ENCODE peak calls at places on chromosomes 12 and 14, in seven cellular contexts. One of them, this sample, is unnamed.

GRCh38 chr12:45379261-45379660 is 163.4 kb downstream of the ANO6 start:
- DNase-seq in prostate gland: no peak
- DNase-seq in activated CD4-positive, alpha-beta T cell treated with anti-CD3 and anti-CD28 coated beads, Interleukin-2, amount 10 ng/mL, durations not matched to agents 7 days and 5 days: no peak
- DNase-seq in DMS153: no peak
- DNase-seq in stomach: no peak
- DNase-seq in Caki2: peak
- DNase-seq in mucosa of gallbladder: peak
- DNase-seq in this sample: peak

GRCh38 chr12:14239350-14239934 is 126.0 kb upstream of the ATF7IP start:
- DNase-seq in Caki2: no peak
- DNase-seq in prostate gland: no peak
- DNase-seq in DMS153: no peak
- DNase-seq in activated CD4-positive, alpha-beta T cell treated with anti-CD3 and anti-CD28 coated beads, Interleukin-2, amount 10 ng/mL, durations not matched to agents 7 days and 5 days: peak
- DNase-seq in stomach: no peak
- DNase-seq in mucosa of gallbladder: peak
- DNase-seq in this sample: no peak

GRCh38 chr12:91974541-91974940 is 171.1 kb downstream of the BTG1 start:
- DNase-seq in DMS153: no peak
- DNase-seq in Caki2: no peak
- DNase-seq in stomach: no peak
- DNase-seq in prostate gland: no peak
- DNase-seq in activated CD4-positive, alpha-beta T cell treated with anti-CD3 and anti-CD28 coated beads, Interleukin-2, amount 10 ng/mL, durations not matched to agents 7 days and 5 days: no peak
- DNase-seq in mucosa of gallbladder: no peak
- DNase-seq in this sample: no peak

GRCh38 chr12:45192041-45192695 is 23.7 kb upstream of the ANO6 start:
- DNase-seq in DMS153: no peak
- DNase-seq in prostate gland: no peak
- DNase-seq in activated CD4-positive, alpha-beta T cell treated with anti-CD3 and anti-CD28 coated beads, Interleukin-2, amount 10 ng/mL, durations not matched to agents 7 days and 5 days: no peak
- DNase-seq in Caki2: peak
- DNase-seq in stomach: no peak
- DNase-seq in mucosa of gallbladder: peak
- DNase-seq in this sample: peak

GRCh38 chr12:51405801-51406207 is 14.6 kb upstream of the GALNT6 start:
- DNase-seq in prostate gland: no peak
- DNase-seq in mucosa of gallbladder: no peak
- DNase-seq in stomach: no peak
- DNase-seq in Caki2: no peak
- DNase-seq in DMS153: peak
- DNase-seq in activated CD4-positive, alpha-beta T cell treated with anti-CD3 and anti-CD28 coated beads, Interleukin-2, amount 10 ng/mL, durations not matched to agents 7 days and 5 days: no peak
- DNase-seq in this sample: no peak

GRCh38 chr14:33950320-33951182 is at the start of gene EGLN3:
- DNase-seq in activated CD4-positive, alpha-beta T cell treated with anti-CD3 and anti-CD28 coated beads, Interleukin-2, amount 10 ng/mL, durations not matched to agents 7 days and 5 days: peak
- DNase-seq in prostate gland: peak
- DNase-seq in stomach: peak
- DNase-seq in DMS153: peak
- DNase-seq in mucosa of gallbladder: peak
- DNase-seq in Caki2: peak
- DNase-seq in this sample: peak

GRCh38 chr12:109829667-109830066 is 3.5 kb downstream of the TRPV4 start:
- DNase-seq in activated CD4-positive, alpha-beta T cell treated with anti-CD3 and anti-CD28 coated beads, Interleukin-2, amount 10 ng/mL, durations not matched to agents 7 days and 5 days: no peak
- DNase-seq in stomach: no peak
- DNase-seq in Caki2: no peak
- DNase-seq in prostate gland: no peak
- DNase-seq in mucosa of gallbladder: no peak
- DNase-seq in DMS153: no peak
- DNase-seq in this sample: no peak

GRCh38 chr14:32913725-32914124 is 25.0 kb upstream of the NPAS3 start:
- DNase-seq in prostate gland: no peak
- DNase-seq in DMS153: no peak
- DNase-seq in Caki2: no peak
- DNase-seq in mucosa of gallbladder: no peak
- DNase-seq in activated CD4-positive, alpha-beta T cell treated with anti-CD3 and anti-CD28 coated beads, Interleukin-2, amount 10 ng/mL, durations not matched to agents 7 days and 5 days: no peak
- DNase-seq in stomach: no peak
- DNase-seq in this sample: peak

GRCh38 chr12:90449611-90450010 is 505.4 kb downstream of the CCER1 start:
- DNase-seq in prostate gland: no peak
- DNase-seq in stomach: no peak
- DNase-seq in mucosa of gallbladder: no peak
- DNase-seq in DMS153: no peak
- DNase-seq in activated CD4-positive, alpha-beta T cell treated with anti-CD3 and anti-CD28 coated beads, Interleukin-2, amount 10 ng/mL, durations not matched to agents 7 days and 5 days: no peak
- DNase-seq in Caki2: no peak
- DNase-seq in this sample: no peak

GRCh38 chr14:91834571-91834970 is 32.8 kb downstream of the TC2N start:
- DNase-seq in mucosa of gallbladder: no peak
- DNase-seq in activated CD4-positive, alpha-beta T cell treated with anti-CD3 and anti-CD28 coated beads, Interleukin-2, amount 10 ng/mL, durations not matched to agents 7 days and 5 days: no peak
- DNase-seq in DMS153: no peak
- DNase-seq in stomach: no peak
- DNase-seq in Caki2: no peak
- DNase-seq in prostate gland: no peak
- DNase-seq in this sample: no peak

GRCh38 chr12:6868211-6869048 is 1.1 kb downstream of the TPI1 start:
- DNase-seq in stomach: no peak
- DNase-seq in activated CD4-positive, alpha-beta T cell treated with anti-CD3 and anti-CD28 coated beads, Interleukin-2, amount 10 ng/mL, durations not matched to agents 7 days and 5 days: peak
- DNase-seq in Caki2: peak
- DNase-seq in prostate gland: no peak
- DNase-seq in mucosa of gallbladder: no peak
- DNase-seq in DMS153: no peak
- DNase-seq in this sample: no peak

GRCh38 chr12:3123729-3124128 is 46.5 kb downstream of the TSPAN9 start:
- DNase-seq in DMS153: no peak
- DNase-seq in Caki2: no peak
- DNase-seq in stomach: no peak
- DNase-seq in prostate gland: no peak
- DNase-seq in mucosa of gallbladder: no peak
- DNase-seq in activated CD4-positive, alpha-beta T cell treated with anti-CD3 and anti-CD28 coated beads, Interleukin-2, amount 10 ng/mL, durations not matched to agents 7 days and 5 days: no peak
- DNase-seq in this sample: no peak

GRCh38 chr14:23569443-23570151 is 2.0 kb upstream of the AP1G2 start:
- DNase-seq in activated CD4-positive, alpha-beta T cell treated with anti-CD3 and anti-CD28 coated beads, Interleukin-2, amount 10 ng/mL, durations not matched to agents 7 days and 5 days: peak
- DNase-seq in DMS153: peak
- DNase-seq in mucosa of gallbladder: no peak
- DNase-seq in stomach: no peak
- DNase-seq in Caki2: peak
- DNase-seq in prostate gland: no peak
- DNase-seq in this sample: peak

GRCh38 chr12:123916729-123917128 is 55.9 kb downstream of the CCDC92 start:
- DNase-seq in DMS153: no peak
- DNase-seq in stomach: no peak
- DNase-seq in mucosa of gallbladder: no peak
- DNase-seq in prostate gland: no peak
- DNase-seq in activated CD4-positive, alpha-beta T cell treated with anti-CD3 and anti-CD28 coated beads, Interleukin-2, amount 10 ng/mL, durations not matched to agents 7 days and 5 days: no peak
- DNase-seq in Caki2: no peak
- DNase-seq in this sample: peak

GRCh38 chr14:103656031-103656757 is 27.2 kb downstream of the KLC1 start:
- DNase-seq in mucosa of gallbladder: no peak
- DNase-seq in stomach: no peak
- DNase-seq in activated CD4-positive, alpha-beta T cell treated with anti-CD3 and anti-CD28 coated beads, Interleukin-2, amount 10 ng/mL, durations not matched to agents 7 days and 5 days: no peak
- DNase-seq in Caki2: no peak
- DNase-seq in prostate gland: no peak
- DNase-seq in DMS153: no peak
- DNase-seq in this sample: no peak

GRCh38 chr12:120118710-120119097 is 2.2 kb upstream of the RAB35 start:
- DNase-seq in mucosa of gallbladder: no peak
- DNase-seq in prostate gland: no peak
- DNase-seq in stomach: no peak
- DNase-seq in Caki2: no peak
- DNase-seq in DMS153: no peak
- DNase-seq in activated CD4-positive, alpha-beta T cell treated with anti-CD3 and anti-CD28 coated beads, Interleukin-2, amount 10 ng/mL, durations not matched to agents 7 days and 5 days: no peak
- DNase-seq in this sample: peak

GRCh38 chr12:131720921-131721320 is 10.0 kb downstream of the SFSWAP start:
- DNase-seq in Caki2: peak
- DNase-seq in stomach: no peak
- DNase-seq in prostate gland: no peak
- DNase-seq in DMS153: no peak
- DNase-seq in mucosa of gallbladder: no peak
- DNase-seq in activated CD4-positive, alpha-beta T cell treated with anti-CD3 and anti-CD28 coated beads, Interleukin-2, amount 10 ng/mL, durations not matched to agents 7 days and 5 days: no peak
- DNase-seq in this sample: peak

GRCh38 chr12:12776261-12776660 is 9.2 kb upstream of the APOLD1 start:
- DNase-seq in stomach: peak
- DNase-seq in prostate gland: peak
- DNase-seq in activated CD4-positive, alpha-beta T cell treated with anti-CD3 and anti-CD28 coated beads, Interleukin-2, amount 10 ng/mL, durations not matched to agents 7 days and 5 days: no peak
- DNase-seq in DMS153: peak
- DNase-seq in Caki2: no peak
- DNase-seq in mucosa of gallbladder: no peak
- DNase-seq in this sample: peak